ENCODE peak calls at places on chromosomes 7 and 10, in seven cellular contexts. D, R, E, W, N, M and X are unnamed samples.

GRCh38 chr10:112375721-112376577 is 2.0 kb downstream of the ACSL5 start:
- DNase-seq in D (no peak), R (no peak), E (peak; percentile 69), W (no peak), N (no peak), M (peak; percentile 79), X (no peak)

GRCh38 chr7:120949393-120949799 is 1.2 kb upstream of the ING3 start:
- DNase-seq in D (no peak), R (no peak), E (peak; percentile 7), W (no peak), N (no peak), M (no peak), X (no peak)

GRCh38 chr10:131119626-131120355 is 191.7 kb downstream of the TCERG1L start:
- DNase-seq in D (no peak), R (no peak), E (no peak), W (no peak), N (no peak), M (no peak), X (no peak)

GRCh38 chr7:39651262-39651661 is 27.9 kb downstream of the RALA start:
- DNase-seq in D (no peak), R (no peak), E (peak; percentile 67), W (no peak), N (no peak), M (no peak), X (peak; percentile 39)

GRCh38 chr10:79359816-79360498 is 12.7 kb downstream of the PPIF start:
- DNase-seq in D (no peak), R (no peak), E (no peak), W (peak; percentile 22), N (no peak), M (no peak), X (no peak)

GRCh38 chr7:74269757-74270277 is 15.6 kb upstream of the RFC2 start:
- DNase-seq in D (no peak), R (peak; percentile 35), E (peak; percentile 65), W (peak; percentile 90), N (peak; percentile 70), M (peak; percentile 80), X (no peak)

GRCh38 chr10:33116293-33116697 is 158.3 kb upstream of the ITGB1 start:
- DNase-seq in D (no peak), R (no peak), E (peak; percentile 36), W (peak; percentile 64), N (peak; percentile 67), M (no peak), X (no peak)

GRCh38 chr10:63376560-63377304 is 89.0 kb downstream of the JMJD1C start:
- DNase-seq in D (no peak), R (no peak), E (peak; percentile 91), W (no peak), N (no peak), M (no peak), X (peak; percentile 82)

GRCh38 chr7:106068538-106068961 is 43.6 kb downstream of the SYPL1 start:
- DNase-seq in D (no peak), R (no peak), E (peak; percentile 67), W (no peak), N (no peak), M (no peak), X (no peak)

GRCh38 chr7:117110480-117111315 is 157.4 kb downstream of the ST7 start:
- DNase-seq in D (no peak), R (no peak), E (no peak), W (no peak), N (no peak), M (no peak), X (no peak)

GRCh38 chr10:104548090-104548489 is 93.0 kb upstream of the SORCS3 start:
- DNase-seq in D (no peak), R (peak; percentile 13), E (peak; percentile 50), W (no peak), N (no peak), M (no peak), X (no peak)

GRCh38 chr7:116496653-116497052 is 2.9 kb upstream of the CAV2 start:
- DNase-seq in D (no peak), R (no peak), E (no peak), W (no peak), N (no peak), M (no peak), X (no peak)

GRCh38 chr10:114925675-114926204 is 12.3 kb upstream of the TRUB1 start:
- DNase-seq in D (no peak), R (no peak), E (peak; percentile 66), W (no peak), N (no peak), M (no peak), X (no peak)

GRCh38 chr7:145031162-145031561 is 195.3 kb upstream of the TPK1 start:
- DNase-seq in D (no peak), R (no peak), E (no peak), W (no peak), N (no peak), M (no peak), X (no peak)

GRCh38 chr7:87223666-87224065 is 4.1 kb upstream of the TMEM243 start:
- DNase-seq in D (no peak), R (no peak), E (peak; percentile 52), W (no peak), N (no peak), M (no peak), X (no peak)

GRCh38 chr10:8026349-8027259 is 27.9 kb upstream of the GATA3 start:
- DNase-seq in D (no peak), R (no peak), E (no peak), W (no peak), N (no peak), M (no peak), X (no peak)

GRCh38 chr10:21524526-21525366 is 736 bp downstream of the SKIDA1 start:
- DNase-seq in D (no peak), R (no peak), E (peak; percentile 82), W (no peak), N (peak; percentile 53), M (no peak), X (no peak)

GRCh38 chr7:99623091-99623693 is 6.4 kb downstream of the ZSCAN25 start:
- DNase-seq in D (no peak), R (no peak), E (no peak), W (no peak), N (no peak), M (no peak), X (no peak)

GRCh38 chr10:8811201-8811600 is 756.7 kb downstream of the GATA3 start:
- DNase-seq in D (no peak), R (no peak), E (no peak), W (no peak), N (no peak), M (no peak), X (no peak)

GRCh38 chr10:12757351-12757750 is 244.2 kb downstream of the CCDC3 start:
- DNase-seq in D (no peak), R (no peak), E (no peak), W (no peak), N (no peak), M (no peak), X (no peak)

GRCh38 chr10:44358080-44358771 is 26.7 kb downstream of the CXCL12 start:
- DNase-seq in D (no peak), R (no peak), E (no peak), W (no peak), N (no peak), M (no peak), X (no peak)

GRCh38 chr10:132670546-132670945 is 115.4 kb downstream of the NKX6-2 start:
- DNase-seq in D (no peak), R (no peak), E (no peak), W (peak; percentile 13), N (no peak), M (no peak), X (no peak)

GRCh38 chr10:100759331-100759730 is 13.9 kb downstream of the PAX2 start:
- DNase-seq in D (no peak), R (no peak), E (no peak), W (peak; percentile 54), N (peak; percentile 13), M (peak; percentile 23), X (no peak)

GRCh38 chr7:107627002-107627401 is 33.6 kb upstream of the SLC26A4 start:
- DNase-seq in D (no peak), R (no peak), E (no peak), W (no peak), N (no peak), M (no peak), X (no peak)

GRCh38 chr10:130547368-130547767 is 411.2 kb downstream of the GLRX3 start:
- DNase-seq in D (no peak), R (no peak), E (no peak), W (peak; percentile 46), N (no peak), M (no peak), X (no peak)

GRCh38 chr10:125014984-125015944 is 73.3 kb downstream of the ZRANB1 start:
- DNase-seq in D (no peak), R (no peak), E (no peak), W (no peak), N (no peak), M (no peak), X (no peak)

GRCh38 chr7:26653430-26653911 is 210.9 kb downstream of the SKAP2 start:
- DNase-seq in D (no peak), R (no peak), E (no peak), W (no peak), N (no peak), M (peak; percentile 60), X (no peak)

GRCh38 chr10:59830601-59831259 is 75.6 kb downstream of the CCDC6 start:
- DNase-seq in D (no peak), R (peak; percentile 16), E (peak; percentile 70), W (peak; percentile 71), N (peak; percentile 60), M (peak; percentile 23), X (no peak)

GRCh38 chr7:44549457-44549856 is 8.3 kb upstream of the NPC1L1 start:
- DNase-seq in D (no peak), R (no peak), E (no peak), W (no peak), N (no peak), M (no peak), X (no peak)

GRCh38 chr10:1661861-1662260 is 75.5 kb downstream of the ADARB2 start:
- DNase-seq in D (no peak), R (no peak), E (no peak), W (no peak), N (no peak), M (no peak), X (no peak)

GRCh38 chr7:47581821-47582747 is at the start of gene TNS3:
- DNase-seq in D (no peak), R (peak; percentile 60), E (peak; percentile 74), W (peak; percentile 66), N (peak; percentile 72), M (peak; percentile 75), X (no peak)

GRCh38 chr7:24536670-24537069 is 36.6 kb upstream of the PALS2 start:
- DNase-seq in D (no peak), R (no peak), E (no peak), W (no peak), N (no peak), M (no peak), X (no peak)

GRCh38 chr10:115979576-115979975 is 293.4 kb downstream of the GFRA1 start:
- DNase-seq in D (no peak), R (no peak), E (no peak), W (no peak), N (no peak), M (no peak), X (no peak)